ENCODE peak calls at places on chromosomes 1 and 21, in six cellular contexts. One of them, this sample, is unnamed.

GRCh38 chr21:16770279-16770678 is 742.6 kb upstream of the CXADR start:
- DNase-seq in mucosa of descending colon: no peak
- DNase-seq in GM06990: no peak
- DNase-seq in LoVo: no peak
- DNase-seq in AG08396: no peak
- DNase-seq in RPMI7951: no peak
- DNase-seq in this sample: no peak

GRCh38 chr1:117171900-117172501 is 38.7 kb downstream of the VTCN1 start:
- DNase-seq in AG08396: no peak
- DNase-seq in RPMI7951: peak
- DNase-seq in LoVo: no peak
- DNase-seq in mucosa of descending colon: peak
- DNase-seq in GM06990: no peak
- DNase-seq in this sample: peak

GRCh38 chr21:30044447-30045064 is 104.8 kb upstream of the GRIK1 start:
- DNase-seq in AG08396: peak
- DNase-seq in mucosa of descending colon: no peak
- DNase-seq in GM06990: no peak
- DNase-seq in RPMI7951: peak
- DNase-seq in LoVo: peak
- DNase-seq in this sample: no peak

GRCh38 chr1:96660503-96660902 is 61.1 kb upstream of the PTBP2 start:
- DNase-seq in mucosa of descending colon: no peak
- DNase-seq in GM06990: no peak
- DNase-seq in AG08396: peak
- DNase-seq in LoVo: no peak
- DNase-seq in RPMI7951: no peak
- DNase-seq in this sample: no peak

GRCh38 chr1:38190978-38191377 is 144.4 kb upstream of the POU3F1 start:
- DNase-seq in LoVo: no peak
- DNase-seq in RPMI7951: no peak
- DNase-seq in mucosa of descending colon: no peak
- DNase-seq in AG08396: no peak
- DNase-seq in GM06990: no peak
- DNase-seq in this sample: no peak

GRCh38 chr1:46830665-46831322 is 31.9 kb downstream of the CYP4B1 start:
- DNase-seq in RPMI7951: no peak
- DNase-seq in mucosa of descending colon: no peak
- DNase-seq in LoVo: no peak
- DNase-seq in AG08396: no peak
- DNase-seq in GM06990: no peak
- DNase-seq in this sample: no peak

GRCh38 chr1:152107984-152108898 is 7.0 kb downstream of the TCHH start:
- DNase-seq in AG08396: no peak
- DNase-seq in GM06990: peak
- DNase-seq in RPMI7951: peak
- DNase-seq in mucosa of descending colon: peak
- DNase-seq in LoVo: peak
- DNase-seq in this sample: no peak

GRCh38 chr1:51463561-51463960 is 55.5 kb downstream of the EPS15 start:
- DNase-seq in LoVo: no peak
- DNase-seq in AG08396: no peak
- DNase-seq in RPMI7951: no peak
- DNase-seq in GM06990: no peak
- DNase-seq in mucosa of descending colon: no peak
- DNase-seq in this sample: no peak